ENCODE peak calls at places on chromosomes 6 and 20, in five cellular contexts. P, J, A, R and Q are unnamed samples.

GRCh38 chr20:38835792-38836191 is 30.3 kb downstream of the PPP1R16B start:
- DNase-seq in J (no peak), A (no peak), R (no peak), P (no peak), Q (no peak)

GRCh38 chr6:52538921-52539354 is 37.9 kb downstream of the TRAM2 start:
- DNase-seq in R (no peak), A (no peak), J (no peak), P (no peak), Q (no peak)

GRCh38 chr6:162621246-162621645 is 106.3 kb downstream of the PRKN start:
- DNase-seq in R (no peak), P (no peak), J (no peak), A (peak; percentile 45), Q (no peak)

GRCh38 chr6:168347615-168348014 is 28.0 kb upstream of the DACT2 start:
- DNase-seq in R (no peak), J (no peak), P (no peak), A (no peak), Q (no peak)

GRCh38 chr20:43983359-43983758 is 68.7 kb downstream of the TOX2 start:
- DNase-seq in A (no peak), J (no peak), P (peak; percentile 64), R (no peak), Q (peak; percentile 68)

GRCh38 chr20:24963672-24964517 is 14.8 kb downstream of the CST7 start:
- DNase-seq in P (no peak), A (no peak), R (no peak), J (no peak), Q (no peak)

GRCh38 chr20:37401282-37401929 is 55.5 kb downstream of the SRC start:
- DNase-seq in J (no peak), P (no peak), R (no peak), A (no peak), Q (no peak)

GRCh38 chr20:24783631-24784492 is 165.2 kb upstream of the CST7 start:
- DNase-seq in P (peak; percentile 49), A (peak; percentile 36), R (no peak), J (peak; percentile 20), Q (no peak)

GRCh38 chr6:131937219-131937618 is 14.0 kb downstream of the CCN2 start:
- DNase-seq in R (no peak), P (no peak), A (no peak), J (no peak), Q (no peak)

GRCh38 chr6:170279977-170280688 is 10.7 kb downstream of the DLL1 start:
- DNase-seq in R (no peak), A (no peak), P (peak; percentile 55), J (no peak), Q (no peak)

GRCh38 chr6:31114970-31115849 is 610 bp downstream of the PSORS1C1 start:
- DNase-seq in A (peak; percentile 25), P (no peak), R (no peak), J (no peak), Q (peak; percentile 43)

GRCh38 chr20:41110012-41110411 is 27.3 kb upstream of the PLCG1 start:
- DNase-seq in R (no peak), P (no peak), A (no peak), J (no peak), Q (no peak)

GRCh38 chr20:44039741-44040140 is 125.1 kb downstream of the TOX2 start:
- DNase-seq in J (no peak), A (no peak), R (no peak), P (no peak), Q (no peak)

GRCh38 chr6:70667256-70667710 is 400 bp upstream of the SMAP1 start:
- DNase-seq in P (no peak), J (no peak), A (no peak), R (no peak), Q (no peak)
- TF ChIP-seq ATF2 in P (no peak), J (no peak), A (no peak), R (no peak), Q (no peak)

GRCh38 chr6:39197521-39198500 is 31.5 kb downstream of the KCNK5 start:
- DNase-seq in J (no peak), A (no peak), R (no peak), P (no peak), Q (no peak)
- TF ChIP-seq ATF2 in J (no peak), A (no peak), R (no peak), P (no peak), Q (no peak)

DNA sequence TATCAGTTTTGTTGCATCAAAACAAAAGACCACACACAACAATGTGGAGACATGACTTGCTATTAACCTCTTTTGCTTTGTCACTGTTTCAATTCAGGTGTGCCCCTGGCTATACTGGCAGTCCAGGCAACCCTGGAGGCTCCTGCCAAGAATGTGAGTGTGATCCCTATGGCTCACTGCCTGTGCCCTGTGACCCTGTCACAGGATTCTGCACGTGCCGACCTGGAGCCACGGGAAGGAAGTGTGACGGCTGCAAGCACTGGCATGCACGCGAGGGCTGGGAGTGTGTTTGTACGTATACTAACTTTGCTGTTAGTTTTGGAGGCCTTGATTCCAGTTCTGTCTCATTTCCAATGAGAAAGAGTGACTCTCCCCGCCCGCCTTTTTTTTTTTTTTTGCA is 356.9 kb downstream of the ARHGAP18 start:
- DNase-seq in P (no peak), R (no peak), A (no peak), J (no peak), Q (no peak)
- TF ChIP-seq ATF2 in P (no peak), R (no peak), A (no peak), J (no peak), Q (no peak)

GRCh38 chr6:159461266-159461665 is 231.8 kb downstream of the SOD2 start:
- DNase-seq in J (no peak), R (no peak), A (no peak), P (no peak), Q (no peak)

GRCh38 chr6:159462446-159462845 is 230.6 kb downstream of the SOD2 start:
- DNase-seq in P (no peak), A (no peak), R (no peak), J (no peak), Q (no peak)

GRCh38 chr6:159464827-159465226 is 228.2 kb downstream of the SOD2 start:
- DNase-seq in R (no peak), J (no peak), A (no peak), P (no peak), Q (no peak)

GRCh38 chr6:159461998-159462397 is 231.0 kb downstream of the SOD2 start:
- DNase-seq in J (no peak), A (no peak), R (no peak), P (no peak), Q (no peak)

DNA sequence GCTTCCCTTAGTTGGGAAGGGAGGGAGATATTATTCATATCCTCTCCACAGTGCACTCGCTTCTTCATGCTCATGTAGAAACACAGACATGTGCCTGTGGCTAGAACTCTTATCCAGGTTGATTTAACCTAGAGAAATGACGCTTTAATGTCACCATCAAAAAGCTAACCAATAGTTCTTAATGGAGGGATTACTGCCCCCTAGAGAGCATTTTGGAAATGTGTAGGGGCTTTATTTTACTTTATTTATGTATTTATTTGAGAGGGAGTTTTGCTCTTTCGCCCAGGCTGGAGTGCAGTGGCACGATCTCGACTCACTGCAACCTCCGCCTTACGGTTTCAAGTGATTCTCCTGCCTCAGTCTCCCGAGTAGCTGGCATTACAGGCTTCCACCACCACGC is 229.6 kb downstream of the SOD2 start:
- DNase-seq in A (no peak), R (no peak), P (no peak), J (no peak), Q (no peak)
- TF ChIP-seq ATF2 in A (no peak), R (no peak), P (no peak), J (no peak), Q (no peak)

GRCh38 chr6:122833229-122833556 is 44.1 kb downstream of the SMPDL3A start:
- DNase-seq in A (no peak), J (no peak), P (no peak), R (no peak), Q (no peak)
- TF ChIP-seq ATF2 in A (no peak), J (no peak), P (no peak), R (no peak), Q (no peak)

GRCh38 chr6:145032562-145032961 is 702.8 kb downstream of the EPM2A start:
- DNase-seq in R (no peak), P (no peak), A (no peak), J (no peak), Q (no peak)
- TF ChIP-seq ATF2 in R (no peak), P (no peak), A (no peak), J (no peak), Q (no peak)

GRCh38 chr6:147549531-147549930 is 41.0 kb downstream of the SAMD5 start:
- DNase-seq in P (no peak), A (no peak), J (no peak), R (no peak), Q (no peak)
- TF ChIP-seq ATF2 in P (no peak), A (no peak), J (no peak), R (no peak), Q (no peak)